ENCODE peak calls at places on chromosomes 16 and 17, in six cellular contexts. U, V, G, E, I and Y are unnamed samples.

GRCh38 chr17:30716461-30717289 is 107.8 kb downstream of the CRLF3 start:
- DNase-seq in U (no peak), V (peak; percentile 69), G (no peak), E (peak; percentile 60), I (peak; percentile 37), Y (no peak)

GRCh38 chr17:11514565-11514964 is 83.7 kb upstream of the DNAH9 start:
- DNase-seq in U (no peak), V (no peak), G (no peak), E (no peak), I (no peak), Y (no peak)

GRCh38 chr16:83458612-83459011 is 349.2 kb upstream of the HSBP1 start:
- DNase-seq in U (peak; percentile 50), V (no peak), G (peak; percentile 67), E (no peak), I (no peak), Y (no peak)

GRCh38 chr17:2137342-2138098 is 82.6 kb downstream of the HIC1 start:
- DNase-seq in U (peak; percentile 75), V (no peak), G (peak; percentile 32), E (no peak), I (no peak), Y (no peak)

GRCh38 chr17:54256530-54256929 is 433.8 kb downstream of the KIF2B start:
- DNase-seq in U (no peak), V (no peak), G (no peak), E (no peak), I (no peak), Y (no peak)

GRCh38 chr17:36689089-36689667 is 87.8 kb downstream of the MRM1 start:
- DNase-seq in U (no peak), V (no peak), G (no peak), E (no peak), I (peak; percentile 61), Y (no peak)

GRCh38 chr17:561118-561517 is 153.5 kb downstream of the VPS53 start:
- DNase-seq in U (peak; percentile 30), V (no peak), G (no peak), E (no peak), I (no peak), Y (no peak)

GRCh38 chr16:55495616-55496289 is 13.1 kb upstream of the LPCAT2 start:
- DNase-seq in U (no peak), V (no peak), G (peak; percentile 95), E (no peak), I (no peak), Y (no peak)

GRCh38 chr17:71184716-71185115 is 936.1 kb upstream of the SOX9 start:
- DNase-seq in U (no peak), V (no peak), G (no peak), E (no peak), I (no peak), Y (no peak)

GRCh38 chr17:16013943-16014407 is 14.4 kb downstream of the TTC19 start:
- DNase-seq in U (no peak), V (peak; percentile 78), G (peak; percentile 21), E (no peak), I (no peak), Y (no peak)

GRCh38 chr16:20851601-20852000 is 45.3 kb downstream of the REXO5 start:
- DNase-seq in U (no peak), V (peak; percentile 82), G (peak; percentile 85), E (peak; percentile 83), I (no peak), Y (no peak)

GRCh38 chr17:56121661-56122060 is 31.6 kb upstream of the ANKFN1 start:
- DNase-seq in U (no peak), V (no peak), G (no peak), E (no peak), I (no peak), Y (no peak)

GRCh38 chr16:50255538-50255937 is 10.8 kb upstream of the ADCY7 start:
- DNase-seq in U (no peak), V (no peak), G (no peak), E (no peak), I (no peak), Y (no peak)

GRCh38 chr17:28727727-28728363 is 743 bp upstream of the NEK8 start:
- DNase-seq in U (peak; percentile 83), V (peak; percentile 87), G (no peak), E (peak; percentile 78), I (peak; percentile 82), Y (peak; percentile 59)

GRCh38 chr16:17470871-17471744 is at the start of gene XYLT1:
- DNase-seq in U (no peak), V (no peak), G (peak; percentile 95), E (peak; percentile 68), I (peak; percentile 66), Y (peak; percentile 79)

GRCh38 chr17:3552916-3553315 is 4.7 kb downstream of the TRPV3 start:
- DNase-seq in U (no peak), V (no peak), G (no peak), E (no peak), I (no peak), Y (no peak)

GRCh38 chr16:64365448-64365858 is 756.4 kb downstream of the CDH11 start:
- DNase-seq in U (no peak), V (no peak), G (no peak), E (no peak), I (no peak), Y (no peak)

GRCh38 chr17:44599298-44600175 is 42.3 kb downstream of the FZD2 start:
- DNase-seq in U (no peak), V (peak; percentile 93), G (peak; percentile 78), E (no peak), I (no peak), Y (peak; percentile 75)

GRCh38 chr16:67086829-67087228 is 22.9 kb upstream of the PHAF1 start:
- DNase-seq in U (no peak), V (no peak), G (no peak), E (no peak), I (no peak), Y (no peak)

GRCh38 chr17:13337864-13338371 is 263.8 kb downstream of the HS3ST3A1 start:
- DNase-seq in U (peak; percentile 22), V (peak; percentile 62), G (peak; percentile 32), E (no peak), I (no peak), Y (peak; percentile 24)

GRCh38 chr17:36761203-36761945 is 160.0 kb downstream of the MRM1 start:
- DNase-seq in U (no peak), V (no peak), G (no peak), E (no peak), I (no peak), Y (no peak)

GRCh38 chr16:50591209-50591608 is 43.0 kb downstream of the NKD1 start:
- DNase-seq in U (no peak), V (no peak), G (no peak), E (no peak), I (no peak), Y (no peak)

GRCh38 chr17:77884019-77884418 is 74.5 kb upstream of the TNRC6C start:
- DNase-seq in U (no peak), V (no peak), G (no peak), E (no peak), I (no peak), Y (peak; percentile 67)

GRCh38 chr17:77371117-77371887 is 230.5 kb downstream of the SEC14L1 start:
- DNase-seq in U (no peak), V (no peak), G (no peak), E (no peak), I (peak; percentile 49), Y (peak; percentile 4)

GRCh38 chr17:28369684-28370034 is 448 bp downstream of the VTN start:
- DNase-seq in U (no peak), V (no peak), G (no peak), E (peak; percentile 59), I (peak; percentile 45), Y (no peak)

GRCh38 chr17:28018439-28019070 is 23.9 kb upstream of the NLK start:
- DNase-seq in U (no peak), V (peak; percentile 8), G (no peak), E (no peak), I (no peak), Y (no peak)

GRCh38 chr17:69451416-69452394 is 37.2 kb downstream of the MAP2K6 start:
- DNase-seq in U (no peak), V (no peak), G (no peak), E (no peak), I (no peak), Y (no peak)

GRCh38 chr17:499836-500543 is 147.4 kb upstream of the RPH3AL start:
- DNase-seq in U (no peak), V (no peak), G (no peak), E (no peak), I (no peak), Y (no peak)

GRCh38 chr17:45284176-45285140 is 22.6 kb upstream of the SPATA32 start:
- DNase-seq in U (no peak), V (peak; percentile 65), G (no peak), E (peak; percentile 70), I (no peak), Y (no peak)

GRCh38 chr16:86343111-86343642 is 167.2 kb upstream of the FOXF1 start:
- DNase-seq in U (no peak), V (no peak), G (no peak), E (no peak), I (no peak), Y (no peak)

DNA sequence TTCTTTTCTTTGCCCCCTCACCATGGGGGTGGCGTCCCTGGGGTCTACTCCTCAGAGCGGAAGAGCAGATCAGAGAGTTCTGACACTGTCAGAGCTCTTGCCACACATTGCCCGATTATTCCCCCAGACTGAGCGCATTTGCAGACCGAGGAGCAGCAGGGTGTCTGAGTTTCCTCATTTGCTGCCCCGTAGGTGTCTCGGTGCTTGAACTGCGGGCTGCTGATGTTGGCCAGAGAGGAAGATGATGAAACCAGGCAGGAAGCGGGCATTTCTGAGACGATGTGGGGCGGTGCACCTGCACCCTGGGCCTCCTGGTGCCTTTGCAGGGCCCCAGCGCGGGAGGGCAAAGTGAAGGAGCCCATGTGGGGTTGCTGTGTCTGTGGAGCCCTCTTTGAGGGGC is 55.2 kb downstream of the ARSG start:
- DNase-seq in U (peak; percentile 51), V (no peak), G (no peak), E (peak; percentile 70), I (no peak), Y (no peak)
- TF ChIP-seq CTCF in U (no peak), V (no peak), G (no peak), E (no peak), I (no peak), Y (no peak)

DNA sequence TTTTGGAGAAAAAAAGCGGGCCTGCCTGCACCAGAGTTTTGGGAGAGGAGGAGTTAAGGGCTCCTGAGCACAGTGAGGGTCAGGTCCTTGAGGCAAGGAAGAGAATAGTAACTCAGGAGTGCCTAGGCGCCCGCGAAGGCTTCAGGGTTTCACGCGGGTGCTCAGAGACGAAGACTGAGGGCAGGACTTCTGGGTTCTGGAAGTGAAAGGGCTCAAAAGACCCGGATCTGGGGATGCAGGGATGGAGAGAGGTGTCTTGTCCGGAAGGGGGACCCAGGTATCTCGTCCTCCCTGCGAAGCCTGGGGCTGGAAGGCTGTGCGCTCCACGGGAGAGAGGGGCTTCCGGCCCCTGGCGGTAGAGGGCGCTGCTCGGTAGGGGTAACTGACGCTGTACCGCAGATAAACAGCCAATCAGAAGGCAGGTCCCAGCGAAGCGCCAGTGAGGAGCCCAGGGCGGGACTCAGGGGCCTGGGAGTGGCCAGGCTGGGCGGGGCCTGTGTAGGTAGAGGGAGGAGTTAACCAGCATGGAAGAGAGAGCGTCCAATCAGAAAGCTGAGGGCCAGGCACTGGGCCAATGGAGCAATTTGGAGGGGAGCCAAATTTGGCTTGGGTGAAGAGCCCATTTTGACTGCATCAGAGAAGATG is 729 bp downstream of the TGFB1I1 start:
- DNase-seq in U (peak; percentile 67), V (peak; percentile 93), G (peak; percentile 70), E (peak; percentile 94), I (peak; percentile 86), Y (peak; percentile 59)
- TF ChIP-seq CTCF in U (no peak), V (peak; percentile 76), G (peak; percentile 78), E (peak; percentile 77), I (peak; percentile 26), Y (peak; percentile 50)

GRCh38 chr17:42578282-42578869 is 847 bp upstream of the PSMC3IP start:
- DNase-seq in U (peak; percentile 87), V (peak; percentile 85), G (no peak), E (peak; percentile 82), I (peak; percentile 80), Y (peak; percentile 81)
- TF ChIP-seq CTCF in U (peak; percentile 82), V (peak; percentile 86), G (peak; percentile 80), E (peak; percentile 71), I (peak; percentile 48), Y (peak; percentile 68)

GRCh38 chr17:63946440-63947363 is 14.6 kb upstream of the CD79B start:
- DNase-seq in U (peak; percentile 91), V (peak; percentile 45), G (no peak), E (no peak), I (no peak), Y (peak; percentile 78)
- TF ChIP-seq CTCF in U (peak; percentile 62), V (peak; percentile 77), G (peak; percentile 79), E (peak; percentile 77), I (peak; percentile 35), Y (peak; percentile 88)